ENCODE peak calls at places on chromosomes 2 and 18, in eight cellular contexts. G is heart left ventricle, Z is mesothelial cell of epicardium, I is thyroid gland, X is astrocyte, L is nephron progenitor cell, E is fibroblast of lung, Y is breast epithelium. N is an unnamed sample.

GRCh38 chr2:144357623-144358400 is 162.1 kb downstream of the ZEB2 start:
- DNase-seq in E (peak), Y (no peak), Z (no peak), L (no peak), I (no peak), G (no peak), X (peak), N (no peak)

GRCh38 chr2:176614049-176614448 is 344.8 kb downstream of the MTX2 start:
- DNase-seq in E (no peak), Z (no peak), L (no peak), X (no peak), G (no peak), I (no peak), Y (no peak), N (no peak)

GRCh38 chr2:105749583-105750399 is 5.1 kb downstream of the NCK2 start:
- DNase-seq in E (peak), Z (peak), Y (no peak), G (no peak), X (peak), I (no peak), L (no peak), N (no peak)

GRCh38 chr2:129465045-129465444 is 514.4 kb upstream of the RAB6C start:
- DNase-seq in X (no peak), Z (no peak), E (no peak), L (no peak), G (no peak), I (no peak), Y (no peak), N (no peak)

GRCh38 chr2:128375454-128375853 is 56.8 kb upstream of the HS6ST1 start:
- DNase-seq in L (no peak), G (no peak), I (no peak), Z (no peak), E (no peak), X (no peak), Y (peak), N (no peak)

GRCh38 chr2:218568190-218569037 is at the start of the genes CNOT9 and USP37:
- DNase-seq in E (peak), Y (peak), L (peak), Z (peak), G (peak), X (peak), I (peak), N (peak)

GRCh38 chr2:223860809-223861738 is 23.7 kb upstream of the AP1S3 start:
- DNase-seq in L (no peak), Y (no peak), G (no peak), X (peak), I (no peak), Z (no peak), E (peak), N (peak)

GRCh38 chr18:58991127-58991798 is 126.6 kb downstream of the ZNF532 start:
- DNase-seq in E (peak), X (peak), I (no peak), G (no peak), Z (no peak), L (no peak), Y (no peak), N (no peak)

GRCh38 chr2:132430895-132431294 is 14.3 kb downstream of the GPR39 start:
- DNase-seq in E (peak), Z (no peak), G (no peak), L (no peak), Y (no peak), I (peak), X (no peak), N (no peak)

GRCh38 chr2:10500601-10501361 is 52.7 kb upstream of the ODC1 start:
- DNase-seq in I (no peak), G (no peak), Z (peak), Y (peak), E (peak), X (peak), L (no peak), N (no peak)

GRCh38 chr2:32135409-32135808 is 30.3 kb upstream of the SLC30A6 start:
- DNase-seq in E (peak), L (no peak), I (no peak), G (no peak), Z (no peak), X (peak), Y (no peak), N (no peak)

GRCh38 chr2:10654069-10654468 is 35.7 kb downstream of the NOL10 start:
- DNase-seq in Z (no peak), I (no peak), G (no peak), L (no peak), E (peak), X (peak), Y (no peak), N (no peak)

GRCh38 chr2:206245178-206245778 is 29.2 kb upstream of the ZDBF2 start:
- DNase-seq in G (no peak), E (no peak), Y (no peak), L (no peak), I (no peak), X (no peak), Z (no peak), N (no peak)

GRCh38 chr2:206253125-206253787 is 21.2 kb upstream of the ZDBF2 start:
- DNase-seq in I (no peak), Z (no peak), E (no peak), Y (no peak), X (no peak), L (no peak), G (no peak), N (no peak)

GRCh38 chr2:206255003-206255402 is 19.5 kb upstream of the ZDBF2 start:
- DNase-seq in Y (no peak), I (no peak), G (no peak), E (no peak), X (no peak), Z (no peak), L (no peak), N (no peak)

DNA sequence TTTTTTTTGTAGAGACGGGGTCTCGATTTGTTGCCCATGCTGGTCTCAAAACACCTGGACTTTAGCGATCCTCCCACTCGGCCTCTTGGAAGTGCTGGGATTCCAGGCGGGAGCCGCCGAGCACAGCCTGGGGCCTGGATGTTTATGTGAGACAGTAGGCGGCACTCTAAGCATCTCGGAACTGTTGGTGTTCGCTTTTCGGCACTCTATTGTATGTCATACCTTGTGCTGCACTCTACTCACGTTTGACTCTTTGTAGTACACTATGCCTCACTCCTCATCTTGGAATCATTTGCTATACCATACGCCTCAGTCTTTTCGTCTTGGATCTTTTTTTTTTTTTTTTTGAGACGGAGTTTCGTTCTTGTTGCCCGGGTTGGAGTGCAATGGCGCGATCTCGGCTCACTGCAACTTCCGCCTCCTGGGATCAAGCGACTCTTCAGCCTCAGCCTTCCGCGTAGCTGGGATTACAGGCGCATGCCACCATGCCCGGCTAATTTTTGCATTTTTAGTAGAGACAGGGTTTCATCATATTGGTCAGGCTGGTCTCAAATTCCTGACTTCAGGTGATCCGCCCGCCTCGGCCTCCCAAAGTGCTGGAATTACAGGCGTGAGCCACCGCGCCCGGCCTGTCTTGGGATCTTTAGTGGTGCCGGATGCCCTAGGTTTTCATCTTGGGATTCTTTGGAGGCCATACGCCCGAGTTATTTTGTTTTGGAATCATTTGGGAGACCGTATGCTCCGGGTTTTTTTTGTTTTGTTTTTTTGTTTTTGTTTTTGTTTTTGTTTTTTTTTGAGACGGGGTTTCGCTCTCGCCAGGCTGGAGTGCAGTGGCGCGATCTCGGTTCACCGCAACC is 24.2 kb upstream of the ZDBF2 start:
- DNase-seq in E (no peak), L (no peak), G (no peak), Z (no peak), I (no peak), Y (no peak), X (no peak), N (no peak)
- TF ChIP-seq CTCF in E (peak), L (no peak), G (no peak), Z (no peak), I (no peak), Y (no peak), X (no peak), N (no peak)

GRCh38 chr2:26184555-26185303 is 11.8 kb downstream of the GAREM2 start:
- DNase-seq in Y (no peak), I (peak), G (peak), L (peak), Z (peak), X (no peak), E (no peak), N (peak)
- TF ChIP-seq CTCF in Y (no peak), I (no peak), G (peak), L (peak), Z (peak), X (no peak), E (peak), N (peak)

GRCh38 chr2:180657054-180657453 is 323.4 kb upstream of the UBE2E3 start:
- DNase-seq in G (no peak), I (no peak), Z (no peak), L (no peak), E (peak), Y (no peak), X (peak), N (no peak)
- TF ChIP-seq CTCF in G (no peak), I (no peak), Z (no peak), L (no peak), E (no peak), Y (no peak), X (no peak), N (no peak)

GRCh38 chr2:42809131-42809875 is 16.9 kb upstream of the HAAO start:
- DNase-seq in Z (peak), I (peak), Y (peak), E (no peak), L (no peak), X (no peak), G (no peak), N (no peak)
- TF ChIP-seq CTCF in Z (peak), I (no peak), Y (peak), E (no peak), L (no peak), X (peak), G (no peak), N (no peak)

N was measured in progenitor cell of endocrine pancreas.